ENCODE peak calls at places on chromosomes 12 and 14, in nine cellular contexts. One of them, this sample, is unnamed.

GRCh38 chr12:71085575-71085974 is 72.2 kb downstream of the TSPAN8 start:
- DNase-seq in ELR: no peak
- DNase-seq in CD8-positive, alpha-beta memory T cell: no peak
- DNase-seq in SHP77: no peak
- DNase-seq in effector memory CD4-positive, alpha-beta T cell: no peak
- DNase-seq in amniotic stem cell: no peak
- DNase-seq in NCI-H2081: no peak
- DNase-seq in left kidney: no peak
- DNase-seq in fibroblast of pulmonary artery: peak
- DNase-seq in this sample: no peak

GRCh38 chr12:120229071-120229582 is 28.2 kb upstream of the RPLP0 start:
- DNase-seq in amniotic stem cell: no peak
- DNase-seq in fibroblast of pulmonary artery: no peak
- DNase-seq in CD8-positive, alpha-beta memory T cell: no peak
- DNase-seq in effector memory CD4-positive, alpha-beta T cell: no peak
- DNase-seq in NCI-H2081: no peak
- DNase-seq in SHP77: no peak
- DNase-seq in ELR: no peak
- DNase-seq in left kidney: peak
- DNase-seq in this sample: no peak

GRCh38 chr12:9509464-9510166 is 98.1 kb downstream of the KLRB1 start:
- DNase-seq in NCI-H2081: no peak
- DNase-seq in ELR: peak
- DNase-seq in effector memory CD4-positive, alpha-beta T cell: no peak
- DNase-seq in CD8-positive, alpha-beta memory T cell: no peak
- DNase-seq in left kidney: no peak
- DNase-seq in SHP77: no peak
- DNase-seq in fibroblast of pulmonary artery: peak
- DNase-seq in amniotic stem cell: no peak
- DNase-seq in this sample: no peak

GRCh38 chr12:71780207-71780822 is 25.7 kb downstream of the RAB21 start:
- DNase-seq in fibroblast of pulmonary artery: peak
- DNase-seq in SHP77: no peak
- DNase-seq in ELR: peak
- DNase-seq in left kidney: peak
- DNase-seq in effector memory CD4-positive, alpha-beta T cell: peak
- DNase-seq in NCI-H2081: peak
- DNase-seq in amniotic stem cell: peak
- DNase-seq in CD8-positive, alpha-beta memory T cell: peak
- DNase-seq in this sample: peak

GRCh38 chr12:121388421-121388981 is 11.4 kb upstream of the RNF34 start:
- DNase-seq in CD8-positive, alpha-beta memory T cell: no peak
- DNase-seq in left kidney: no peak
- DNase-seq in fibroblast of pulmonary artery: peak
- DNase-seq in NCI-H2081: no peak
- DNase-seq in effector memory CD4-positive, alpha-beta T cell: no peak
- DNase-seq in SHP77: no peak
- DNase-seq in ELR: peak
- DNase-seq in amniotic stem cell: no peak
- DNase-seq in this sample: no peak

GRCh38 chr14:82362452-82362851 is 828.8 kb upstream of the SEL1L start:
- DNase-seq in amniotic stem cell: no peak
- DNase-seq in CD8-positive, alpha-beta memory T cell: no peak
- DNase-seq in SHP77: no peak
- DNase-seq in fibroblast of pulmonary artery: no peak
- DNase-seq in left kidney: no peak
- DNase-seq in effector memory CD4-positive, alpha-beta T cell: no peak
- DNase-seq in ELR: no peak
- DNase-seq in NCI-H2081: no peak
- DNase-seq in this sample: no peak

GRCh38 chr12:14710632-14711324 is 14.4 kb upstream of the GUCY2C start:
- DNase-seq in effector memory CD4-positive, alpha-beta T cell: no peak
- DNase-seq in NCI-H2081: peak
- DNase-seq in CD8-positive, alpha-beta memory T cell: no peak
- DNase-seq in SHP77: no peak
- DNase-seq in fibroblast of pulmonary artery: no peak
- DNase-seq in left kidney: peak
- DNase-seq in amniotic stem cell: no peak
- DNase-seq in ELR: no peak
- DNase-seq in this sample: no peak

GRCh38 chr12:44127966-44128365 is 292.1 kb downstream of the TMEM117 start:
- DNase-seq in ELR: no peak
- DNase-seq in effector memory CD4-positive, alpha-beta T cell: no peak
- DNase-seq in NCI-H2081: no peak
- DNase-seq in CD8-positive, alpha-beta memory T cell: no peak
- DNase-seq in amniotic stem cell: no peak
- DNase-seq in fibroblast of pulmonary artery: no peak
- DNase-seq in left kidney: no peak
- DNase-seq in SHP77: no peak
- DNase-seq in this sample: no peak

GRCh38 chr12:98073610-98074009 is 441.8 kb upstream of the TMPO start:
- DNase-seq in ELR: no peak
- DNase-seq in amniotic stem cell: no peak
- DNase-seq in fibroblast of pulmonary artery: no peak
- DNase-seq in effector memory CD4-positive, alpha-beta T cell: no peak
- DNase-seq in CD8-positive, alpha-beta memory T cell: no peak
- DNase-seq in NCI-H2081: no peak
- DNase-seq in left kidney: no peak
- DNase-seq in SHP77: no peak
- DNase-seq in this sample: no peak

GRCh38 chr14:24052656-24053547 is 1.1 kb downstream of the CARMIL3 start:
- DNase-seq in effector memory CD4-positive, alpha-beta T cell: no peak
- DNase-seq in NCI-H2081: no peak
- DNase-seq in fibroblast of pulmonary artery: no peak
- DNase-seq in CD8-positive, alpha-beta memory T cell: peak
- DNase-seq in ELR: no peak
- DNase-seq in amniotic stem cell: no peak
- DNase-seq in left kidney: no peak
- DNase-seq in SHP77: no peak
- DNase-seq in this sample: no peak

GRCh38 chr12:27284751-27285150 is 40.7 kb downstream of the STK38L start:
- DNase-seq in NCI-H2081: no peak
- DNase-seq in CD8-positive, alpha-beta memory T cell: no peak
- DNase-seq in effector memory CD4-positive, alpha-beta T cell: no peak
- DNase-seq in ELR: peak
- DNase-seq in left kidney: no peak
- DNase-seq in amniotic stem cell: no peak
- DNase-seq in fibroblast of pulmonary artery: peak
- DNase-seq in SHP77: no peak
- DNase-seq in this sample: no peak

GRCh38 chr12:67667276-67668073 is 18.9 kb downstream of the DYRK2 start:
- DNase-seq in CD8-positive, alpha-beta memory T cell: no peak
- DNase-seq in SHP77: no peak
- DNase-seq in left kidney: no peak
- DNase-seq in amniotic stem cell: no peak
- DNase-seq in NCI-H2081: no peak
- DNase-seq in ELR: no peak
- DNase-seq in effector memory CD4-positive, alpha-beta T cell: no peak
- DNase-seq in fibroblast of pulmonary artery: peak
- DNase-seq in this sample: no peak

This sample was measured in effector CD4-positive, alpha-beta T cell.